ENCODE peak calls at places on chromosome 1, in five cellular contexts. One of them, this sample, is unnamed.

GRCh38 chr1:77562596-77563154 is 119.8 kb downstream of the ZZZ3 start:
- DNase-seq in NCI-H1694 treated with DMSO at 0.1 percent for 48 hours: no peak
- DNase-seq in AG10803: no peak
- DNase-seq in fibroblast of mammary gland: no peak
- DNase-seq in AG09319: no peak
- DNase-seq in this sample: no peak

GRCh38 chr1:202807367-202807925 is 775 bp downstream of the KDM5B start:
- DNase-seq in AG10803: no peak
- DNase-seq in fibroblast of mammary gland: no peak
- DNase-seq in NCI-H1694 treated with DMSO at 0.1 percent for 48 hours: no peak
- DNase-seq in AG09319: no peak
- DNase-seq in this sample: peak

GRCh38 chr1:7576946-7577657 is 194.0 kb upstream of the VAMP3 start:
- DNase-seq in fibroblast of mammary gland: no peak
- DNase-seq in AG10803: peak
- DNase-seq in NCI-H1694 treated with DMSO at 0.1 percent for 48 hours: no peak
- DNase-seq in AG09319: no peak
- DNase-seq in this sample: peak

GRCh38 chr1:111446967-111447892 is 1.8 kb downstream of the WDR77 start:
- DNase-seq in NCI-H1694 treated with DMSO at 0.1 percent for 48 hours: no peak
- DNase-seq in AG09319: no peak
- DNase-seq in AG10803: no peak
- DNase-seq in fibroblast of mammary gland: no peak
- DNase-seq in this sample: no peak

GRCh38 chr1:101178688-101179491 is 57.9 kb upstream of the S1PR1 start:
- DNase-seq in AG09319: no peak
- DNase-seq in fibroblast of mammary gland: no peak
- DNase-seq in AG10803: no peak
- DNase-seq in NCI-H1694 treated with DMSO at 0.1 percent for 48 hours: no peak
- DNase-seq in this sample: no peak

GRCh38 chr1:169576241-169576933 is 9.9 kb downstream of the F5 start:
- DNase-seq in AG10803: no peak
- DNase-seq in NCI-H1694 treated with DMSO at 0.1 percent for 48 hours: peak
- DNase-seq in AG09319: no peak
- DNase-seq in fibroblast of mammary gland: no peak
- DNase-seq in this sample: no peak

GRCh38 chr1:175629318-175629694 is 114.1 kb downstream of the TNR start:
- DNase-seq in fibroblast of mammary gland: no peak
- DNase-seq in NCI-H1694 treated with DMSO at 0.1 percent for 48 hours: no peak
- DNase-seq in AG09319: no peak
- DNase-seq in AG10803: no peak
- DNase-seq in this sample: no peak

GRCh38 chr1:179808503-179808902 is 65.4 kb downstream of the FAM163A start:
- DNase-seq in NCI-H1694 treated with DMSO at 0.1 percent for 48 hours: no peak
- DNase-seq in AG10803: no peak
- DNase-seq in AG09319: no peak
- DNase-seq in fibroblast of mammary gland: no peak
- DNase-seq in this sample: no peak

GRCh38 chr1:35595684-35596083 is 22.6 kb downstream of the TFAP2E start:
- DNase-seq in AG10803: no peak
- DNase-seq in NCI-H1694 treated with DMSO at 0.1 percent for 48 hours: no peak
- DNase-seq in fibroblast of mammary gland: no peak
- DNase-seq in AG09319: no peak
- DNase-seq in this sample: no peak

GRCh38 chr1:65650682-65651081 is 142.0 kb upstream of the PDE4B start:
- DNase-seq in fibroblast of mammary gland: no peak
- DNase-seq in AG09319: no peak
- DNase-seq in AG10803: no peak
- DNase-seq in NCI-H1694 treated with DMSO at 0.1 percent for 48 hours: no peak
- DNase-seq in this sample: no peak

GRCh38 chr1:185376288-185376687 is 59.2 kb upstream of the IVNS1ABP start:
- DNase-seq in AG09319: no peak
- DNase-seq in NCI-H1694 treated with DMSO at 0.1 percent for 48 hours: no peak
- DNase-seq in fibroblast of mammary gland: no peak
- DNase-seq in AG10803: no peak
- DNase-seq in this sample: no peak

GRCh38 chr1:32128971-32129370 is 21.1 kb downstream of the KPNA6 start:
- DNase-seq in AG09319: no peak
- DNase-seq in NCI-H1694 treated with DMSO at 0.1 percent for 48 hours: no peak
- DNase-seq in AG10803: no peak
- DNase-seq in fibroblast of mammary gland: no peak
- DNase-seq in this sample: no peak

GRCh38 chr1:204821476-204821875 is 49.2 kb upstream of the NFASC start:
- DNase-seq in AG09319: no peak
- DNase-seq in fibroblast of mammary gland: no peak
- DNase-seq in AG10803: no peak
- DNase-seq in NCI-H1694 treated with DMSO at 0.1 percent for 48 hours: no peak
- DNase-seq in this sample: no peak

GRCh38 chr1:39387452-39387851 is 104.0 kb upstream of the BMP8A start:
- DNase-seq in NCI-H1694 treated with DMSO at 0.1 percent for 48 hours: no peak
- DNase-seq in AG09319: peak
- DNase-seq in fibroblast of mammary gland: peak
- DNase-seq in AG10803: peak
- DNase-seq in this sample: peak

GRCh38 chr1:101112051-101112770 is 86.6 kb upstream of the DPH5 start:
- DNase-seq in AG09319: no peak
- DNase-seq in fibroblast of mammary gland: no peak
- DNase-seq in NCI-H1694 treated with DMSO at 0.1 percent for 48 hours: peak
- DNase-seq in AG10803: no peak
- DNase-seq in this sample: no peak

GRCh38 chr1:209428241-209428921 is 155.1 kb upstream of the CAMK1G start:
- DNase-seq in AG09319: no peak
- DNase-seq in fibroblast of mammary gland: no peak
- DNase-seq in NCI-H1694 treated with DMSO at 0.1 percent for 48 hours: no peak
- DNase-seq in AG10803: no peak
- DNase-seq in this sample: no peak

GRCh38 chr1:61050541-61051454 is 31.6 kb upstream of the NFIA start:
- DNase-seq in AG10803: no peak
- DNase-seq in fibroblast of mammary gland: no peak
- DNase-seq in NCI-H1694 treated with DMSO at 0.1 percent for 48 hours: no peak
- DNase-seq in AG09319: no peak
- DNase-seq in this sample: peak

GRCh38 chr1:172135923-172136610 is 284.4 kb upstream of the C1orf105 start:
- DNase-seq in AG10803: peak
- DNase-seq in NCI-H1694 treated with DMSO at 0.1 percent for 48 hours: no peak
- DNase-seq in fibroblast of mammary gland: peak
- DNase-seq in AG09319: peak
- DNase-seq in this sample: peak

GRCh38 chr1:225480825-225481434 is 53.1 kb upstream of the LBR start:
- DNase-seq in AG09319: no peak
- DNase-seq in fibroblast of mammary gland: peak
- DNase-seq in NCI-H1694 treated with DMSO at 0.1 percent for 48 hours: peak
- DNase-seq in AG10803: no peak
- DNase-seq in this sample: peak

GRCh38 chr1:31122101-31122735 is 56.7 kb upstream of the PUM1 start:
- DNase-seq in AG09319: no peak
- DNase-seq in fibroblast of mammary gland: no peak
- DNase-seq in NCI-H1694 treated with DMSO at 0.1 percent for 48 hours: no peak
- DNase-seq in AG10803: no peak
- DNase-seq in this sample: no peak

GRCh38 chr1:183609313-183609712 is 19.1 kb upstream of the NCF2 start:
- DNase-seq in fibroblast of mammary gland: peak
- DNase-seq in AG10803: peak
- DNase-seq in AG09319: peak
- DNase-seq in NCI-H1694 treated with DMSO at 0.1 percent for 48 hours: peak
- DNase-seq in this sample: peak

GRCh38 chr1:198837276-198838021 is 198.6 kb downstream of the PTPRC start:
- DNase-seq in AG10803: no peak
- DNase-seq in fibroblast of mammary gland: no peak
- DNase-seq in AG09319: no peak
- DNase-seq in NCI-H1694 treated with DMSO at 0.1 percent for 48 hours: no peak
- DNase-seq in this sample: no peak

GRCh38 chr1:3409737-3410434 is 44.6 kb upstream of the ARHGEF16 start:
- DNase-seq in AG10803: peak
- DNase-seq in AG09319: peak
- DNase-seq in NCI-H1694 treated with DMSO at 0.1 percent for 48 hours: no peak
- DNase-seq in fibroblast of mammary gland: peak
- DNase-seq in this sample: peak

GRCh38 chr1:172671591-172671990 is 12.7 kb downstream of the FASLG start:
- DNase-seq in fibroblast of mammary gland: no peak
- DNase-seq in NCI-H1694 treated with DMSO at 0.1 percent for 48 hours: no peak
- DNase-seq in AG10803: peak
- DNase-seq in AG09319: no peak
- DNase-seq in this sample: peak

GRCh38 chr1:167819849-167820683 is 93.9 kb downstream of the ADCY10 start:
- DNase-seq in NCI-H1694 treated with DMSO at 0.1 percent for 48 hours: no peak
- DNase-seq in AG10803: peak
- DNase-seq in fibroblast of mammary gland: peak
- DNase-seq in AG09319: peak
- DNase-seq in this sample: peak

GRCh38 chr1:50427086-50427817 is 4.0 kb upstream of the DMRTA2 start:
- DNase-seq in AG10803: no peak
- DNase-seq in AG09319: no peak
- DNase-seq in NCI-H1694 treated with DMSO at 0.1 percent for 48 hours: no peak
- DNase-seq in fibroblast of mammary gland: no peak
- DNase-seq in this sample: no peak

GRCh38 chr1:193110246-193110645 is 5.0 kb upstream of the GLRX2 start:
- DNase-seq in AG09319: no peak
- DNase-seq in AG10803: no peak
- DNase-seq in fibroblast of mammary gland: no peak
- DNase-seq in NCI-H1694 treated with DMSO at 0.1 percent for 48 hours: no peak
- DNase-seq in this sample: no peak

GRCh38 chr1:173853074-173853473 is 14.7 kb downstream of the GAS5 start:
- DNase-seq in fibroblast of mammary gland: peak
- DNase-seq in AG10803: peak
- DNase-seq in NCI-H1694 treated with DMSO at 0.1 percent for 48 hours: no peak
- DNase-seq in AG09319: no peak
- DNase-seq in this sample: peak

GRCh38 chr1:210695041-210695440 is 366.3 kb downstream of the HHAT start:
- DNase-seq in NCI-H1694 treated with DMSO at 0.1 percent for 48 hours: no peak
- DNase-seq in AG09319: no peak
- DNase-seq in AG10803: no peak
- DNase-seq in fibroblast of mammary gland: no peak
- DNase-seq in this sample: no peak